ENCODE peak calls at places on chromosomes 7 and 10, in nine cellular contexts. W, F, T, U, I, G, E, B and S are unnamed samples.
A peak's percentile ranks its signal among the peaks of the same experiment; 100 is the strongest.

GRCh38 chr10:42809670-42810069 is 27.1 kb downstream of the BMS1 start:
- DNase-seq in U (no peak), B (no peak), E (no peak), T (no peak), I (no peak), G (no peak), F (no peak), W (no peak), S (no peak)

GRCh38 chr10:101959349-101959916 is 96.5 kb downstream of the ARMH3 start:
- DNase-seq in F (no peak), T (no peak), U (no peak), I (no peak), G (no peak), E (no peak), W (no peak), B (no peak), S (no peak)

GRCh38 chr10:108112218-108112617 is 947.7 kb upstream of the SORCS1 start:
- DNase-seq in B (no peak), U (no peak), W (no peak), E (no peak), G (no peak), T (no peak), I (no peak), F (no peak), S (no peak)

GRCh38 chr7:29442146-29442545 is 121.5 kb upstream of the PRR15 start:
- DNase-seq in T (no peak), F (no peak), B (no peak), G (no peak), I (peak; percentile 24), E (no peak), U (no peak), W (no peak), S (no peak)

GRCh38 chr10:30877111-30877510 is 154.6 kb downstream of the ZNF438 start:
- DNase-seq in T (no peak), G (no peak), I (no peak), B (no peak), F (no peak), U (no peak), E (no peak), W (no peak), S (no peak)

GRCh38 chr7:136104269-136104603 is 127.1 kb upstream of the MTPN start:
- DNase-seq in I (no peak), T (no peak), B (no peak), F (no peak), W (no peak), G (no peak), E (no peak), U (no peak), S (no peak)

GRCh38 chr7:101918426-101918825 is 101.0 kb downstream of the CUX1 start:
- DNase-seq in B (no peak), U (no peak), G (no peak), E (no peak), W (no peak), I (no peak), T (no peak), F (no peak), S (no peak)

GRCh38 chr10:90175161-90175681 is 473.8 kb downstream of the KIF20B start:
- DNase-seq in F (no peak), W (no peak), I (no peak), G (no peak), B (no peak), U (no peak), E (no peak), T (no peak), S (no peak)

GRCh38 chr10:102133373-102134195 is 744 bp downstream of the PPRC1 start:
- DNase-seq in G (peak; percentile 38), W (peak; percentile 23), U (no peak), T (no peak), I (peak; percentile 73), B (no peak), E (peak; percentile 87), F (no peak), S (peak; percentile 29)

GRCh38 chr10:82796510-82796909 is 921.5 kb downstream of the NRG3 start:
- DNase-seq in G (no peak), B (no peak), I (no peak), T (no peak), E (no peak), W (no peak), F (no peak), U (no peak), S (no peak)

GRCh38 chr10:16777473-16778370 is 39.5 kb downstream of the RSU1 start:
- DNase-seq in F (no peak), E (no peak), B (peak; percentile 93), U (peak; percentile 18), T (peak; percentile 51), W (no peak), I (peak; percentile 37), G (no peak), S (no peak)

GRCh38 chr7:133649593-133649992 is 396.7 kb downstream of the EXOC4 start:
- DNase-seq in W (no peak), T (no peak), E (no peak), G (no peak), F (no peak), B (no peak), I (no peak), U (no peak), S (no peak)

GRCh38 chr10:95209509-95210127 is 15.6 kb downstream of the ACSM6 start:
- DNase-seq in U (no peak), E (no peak), I (no peak), B (no peak), F (no peak), G (no peak), W (no peak), T (no peak), S (no peak)

GRCh38 chr10:118977022-118977599 is 52.4 kb upstream of the NANOS1 start:
- DNase-seq in E (peak; percentile 22), U (no peak), F (no peak), B (no peak), G (no peak), I (no peak), W (no peak), T (no peak), S (no peak)

GRCh38 chr7:120988591-120989299 is at the start of gene CPED1:
- DNase-seq in W (peak; percentile 19), B (no peak), I (no peak), G (no peak), T (no peak), F (no peak), U (no peak), E (peak; percentile 88), S (peak; percentile 23)

GRCh38 chr7:16491148-16491547 is 25.6 kb upstream of the SOSTDC1 start:
- DNase-seq in B (no peak), G (no peak), E (no peak), U (no peak), F (no peak), W (no peak), I (no peak), T (no peak), S (no peak)

GRCh38 chr7:79290841-79291497 is 162.5 kb downstream of the MAGI2 start:
- DNase-seq in W (no peak), E (no peak), U (no peak), G (no peak), F (no peak), B (no peak), T (no peak), I (no peak), S (no peak)

GRCh38 chr7:17325364-17325763 is 26.9 kb downstream of the AHR start:
- DNase-seq in E (no peak), T (no peak), G (no peak), W (no peak), I (no peak), U (no peak), B (no peak), F (no peak), S (no peak)

GRCh38 chr7:130831817-130832481 is 97.9 kb upstream of the KLF14 start:
- DNase-seq in W (no peak), F (no peak), E (no peak), B (no peak), G (no peak), I (peak; percentile 51), T (peak; percentile 6), U (no peak), S (peak; percentile 20)

GRCh38 chr7:30923009-30923773 is 11.5 kb downstream of the AQP1 start:
- DNase-seq in T (no peak), B (no peak), U (no peak), I (no peak), G (no peak), W (no peak), F (no peak), E (peak; percentile 52), S (no peak)

GRCh38 chr7:77310982-77311381 is 105.2 kb downstream of the GSAP start:
- DNase-seq in U (no peak), B (no peak), W (no peak), I (no peak), G (no peak), T (no peak), F (no peak), E (no peak), S (no peak)

GRCh38 chr10:9260690-9261089 is 1206.2 kb downstream of the GATA3 start:
- DNase-seq in G (no peak), E (no peak), U (no peak), I (no peak), F (no peak), B (no peak), T (no peak), W (no peak), S (no peak)

GRCh38 chr10:15419279-15419874 is 48.3 kb upstream of the FAM171A1 start:
- DNase-seq in U (peak; percentile 31), T (peak; percentile 11), G (no peak), W (peak; percentile 10), I (no peak), F (peak; percentile 23), B (peak; percentile 7), E (no peak), S (no peak)

GRCh38 chr7:17371656-17372524 is 73.4 kb downstream of the AHR start:
- DNase-seq in W (no peak), I (peak; percentile 63), E (no peak), B (peak; percentile 74), T (no peak), U (no peak), G (no peak), F (no peak), S (no peak)

GRCh38 chr10:927131-927530 is 4.4 kb downstream of the LARP4B start:
- DNase-seq in B (no peak), W (no peak), T (no peak), F (no peak), E (no peak), U (no peak), G (no peak), I (no peak), S (no peak)

GRCh38 chr10:31999836-32000235 is 56.4 kb downstream of the KIF5B start:
- DNase-seq in G (no peak), U (no peak), B (no peak), W (no peak), T (no peak), F (no peak), E (no peak), I (no peak), S (no peak)

GRCh38 chr7:70042533-70042932 is 444.3 kb downstream of the AUTS2 start:
- DNase-seq in W (no peak), F (no peak), B (no peak), G (no peak), T (no peak), I (no peak), U (no peak), E (no peak), S (no peak)

GRCh38 chr10:131920151-131920550 is 19.3 kb downstream of the PPP2R2D start:
- DNase-seq in U (no peak), E (peak; percentile 18), T (no peak), W (no peak), G (no peak), I (no peak), F (no peak), B (no peak), S (no peak)

GRCh38 chr7:10469476-10469875 is 504.2 kb upstream of the PHF14 start:
- DNase-seq in F (no peak), I (no peak), G (no peak), B (no peak), W (no peak), E (no peak), T (no peak), U (no peak), S (no peak)

GRCh38 chr7:112869111-112869774 is 79.0 kb upstream of the TMEM168 start:
- DNase-seq in G (peak; percentile 5), I (peak; percentile 19), B (no peak), U (peak; percentile 38), E (no peak), F (peak; percentile 24), W (peak; percentile 41), T (peak; percentile 32), S (peak; percentile 54)

GRCh38 chr7:141511370-141512335 is 39.6 kb upstream of the AGK start:
- DNase-seq in F (no peak), T (no peak), G (no peak), E (no peak), W (no peak), B (no peak), U (no peak), I (no peak), S (no peak)